ENCODE peak calls at places on chromosomes 12 and 14, in nine cellular contexts. X, I, U, V, O, K, Z, H and A are unnamed samples.
A peak's percentile ranks its signal among the peaks of the same experiment; 100 is the strongest.

GRCh38 chr12:31405021-31405420 is 79.1 kb upstream of the SINHCAF start:
- DNase-seq in X (no peak), I (no peak), U (no peak), V (no peak), O (no peak), K (peak; percentile 51), Z (no peak), H (no peak), A (no peak)

GRCh38 chr12:52631676-52632459 is 13.5 kb upstream of the KRT73 start:
- DNase-seq in X (no peak), I (no peak), U (no peak), V (no peak), O (no peak), K (no peak), Z (no peak), H (no peak), A (no peak)

GRCh38 chr12:51028126-51028810 is 2.1 kb upstream of the SLC11A2 start:
- DNase-seq in X (peak; percentile 28), I (no peak), U (no peak), V (peak; percentile 24), O (peak; percentile 88), K (peak; percentile 64), Z (peak; percentile 64), H (no peak), A (no peak)

GRCh38 chr12:62934799-62935674 is at the start of gene PPM1H:
- DNase-seq in X (peak; percentile 41), I (no peak), U (peak; percentile 87), V (peak; percentile 82), O (peak; percentile 75), K (peak; percentile 74), Z (peak; percentile 33), H (peak; percentile 82), A (peak; percentile 91)

GRCh38 chr12:98224584-98225221 is 290.7 kb upstream of the TMPO start:
- DNase-seq in X (no peak), I (no peak), U (no peak), V (no peak), O (no peak), K (no peak), Z (no peak), H (no peak), A (no peak)

GRCh38 chr14:90783344-90783743 is 32.9 kb downstream of the TTC7B start:
- DNase-seq in X (no peak), I (no peak), U (no peak), V (no peak), O (no peak), K (no peak), Z (no peak), H (no peak), A (no peak)

GRCh38 chr14:94345344-94346072 is 22.4 kb upstream of the SERPINA6 start:
- DNase-seq in X (no peak), I (peak; percentile 67), U (no peak), V (peak; percentile 89), O (peak; percentile 76), K (no peak), Z (no peak), H (no peak), A (no peak)

GRCh38 chr14:104289485-104289884 is 151.1 kb downstream of the KIF26A start:
- DNase-seq in X (no peak), I (no peak), U (no peak), V (no peak), O (no peak), K (no peak), Z (no peak), H (no peak), A (peak; percentile 14)

GRCh38 chr14:104183796-104184195 is 45.4 kb downstream of the KIF26A start:
- DNase-seq in X (no peak), I (no peak), U (no peak), V (no peak), O (no peak), K (no peak), Z (no peak), H (no peak), A (no peak)

GRCh38 chr14:50985816-50986396 is 41.6 kb upstream of the PYGL start:
- DNase-seq in X (no peak), I (no peak), U (no peak), V (no peak), O (no peak), K (no peak), Z (no peak), H (no peak), A (no peak)

GRCh38 chr14:103509864-103510263 is 12.8 kb downstream of the CKB start:
- DNase-seq in X (no peak), I (no peak), U (no peak), V (no peak), O (no peak), K (no peak), Z (no peak), H (no peak), A (no peak)

GRCh38 chr12:120761581-120761980 is 36.0 kb downstream of the ACADS start:
- DNase-seq in X (no peak), I (no peak), U (no peak), V (peak; percentile 5), O (no peak), K (no peak), Z (peak; percentile 48), H (no peak), A (no peak)

GRCh38 chr12:646303-647038 is 16.8 kb downstream of the NINJ2 start:
- DNase-seq in X (no peak), I (no peak), U (no peak), V (peak; percentile 53), O (no peak), K (no peak), Z (no peak), H (no peak), A (peak; percentile 88)

GRCh38 chr12:4584281-4584680 is 22.3 kb downstream of the DYRK4 start:
- DNase-seq in X (no peak), I (no peak), U (no peak), V (no peak), O (no peak), K (no peak), Z (no peak), H (no peak), A (no peak)

GRCh38 chr12:105348561-105348960 is 18.1 kb downstream of the C12orf75 start:
- DNase-seq in X (no peak), I (no peak), U (no peak), V (no peak), O (no peak), K (no peak), Z (no peak), H (no peak), A (no peak)

GRCh38 chr12:81499809-81500208 is 259.3 kb downstream of the PPFIA2 start:
- DNase-seq in X (no peak), I (no peak), U (no peak), V (no peak), O (no peak), K (no peak), Z (no peak), H (no peak), A (no peak)

GRCh38 chr14:75144944-75145343 is 18.1 kb upstream of the NEK9 start:
- DNase-seq in X (no peak), I (no peak), U (no peak), V (no peak), O (no peak), K (no peak), Z (no peak), H (no peak), A (no peak)

GRCh38 chr14:41668346-41668745 is 61.7 kb downstream of the LRFN5 start:
- DNase-seq in X (no peak), I (no peak), U (no peak), V (no peak), O (no peak), K (no peak), Z (no peak), H (no peak), A (no peak)